ENCODE peak calls at places on chromosomes 7 and 10, in eight cellular contexts. X is stimulated activated CD4-positive, alpha-beta T cell treated with anti-CD3 and anti-CD28 coated beads, Interleukin-2, amount 100 ng/mL, for 48 hours; T is left colon; D is endothelial cell; R is activated CD4-positive, alpha-beta T cell treated with anti-CD3 and anti-CD28 coated beads for 24 hours; E is stimulated activated CD8-positive, alpha-beta memory T cell treated with anti-CD3 and anti-CD28 coated beads, Interleukin-4, amount 100 ng/mL, for 1 hour; O is spleen; Q is NCI-H1092 treated with DMSO at 0.1 percent for 48 hours. C is an unnamed sample.

GRCh38 chr10:128056303-128057050 is 69.7 kb downstream of the MKI67 start:
- DNase-seq in X (no peak), T (no peak), D (no peak), R (no peak), E (no peak), O (peak; percentile 72), Q (no peak), C (no peak)

GRCh38 chr10:32954080-32954479 is 4.0 kb downstream of the ITGB1 start:
- DNase-seq in X (no peak), T (no peak), D (no peak), R (no peak), E (no peak), O (no peak), Q (no peak), C (no peak)

GRCh38 chr10:129960493-129961273 is 3.4 kb downstream of the EBF3 start:
- DNase-seq in X (no peak), T (no peak), D (no peak), R (no peak), E (no peak), O (no peak), Q (no peak), C (no peak)

GRCh38 chr7:26153823-26154783 is 2.1 kb downstream of the NFE2L3 start:
- DNase-seq in X (no peak), T (peak; percentile 76), D (no peak), R (no peak), E (no peak), O (no peak), Q (no peak), C (no peak)

GRCh38 chr10:70348228-70348850 is 34.1 kb downstream of the LRRC20 start:
- DNase-seq in X (peak; percentile 29), T (peak; percentile 34), D (peak; percentile 58), R (no peak), E (no peak), O (peak; percentile 38), Q (peak; percentile 8), C (no peak)

GRCh38 chr10:14403359-14403758 is 72.6 kb upstream of the FRMD4A start:
- DNase-seq in X (no peak), T (no peak), D (no peak), R (no peak), E (no peak), O (no peak), Q (no peak), C (no peak)

GRCh38 chr7:106793015-106793651 is 71.9 kb upstream of the PIK3CG start:
- DNase-seq in X (peak; percentile 54), T (no peak), D (peak; percentile 16), R (no peak), E (no peak), O (no peak), Q (peak; percentile 42), C (no peak)

GRCh38 chr7:19317461-19317860 is 172.2 kb upstream of the FERD3L start:
- DNase-seq in X (no peak), T (no peak), D (no peak), R (no peak), E (no peak), O (no peak), Q (no peak), C (no peak)

GRCh38 chr7:1694981-1695511 is 25.0 kb downstream of the ELFN1 start:
- DNase-seq in X (no peak), T (no peak), D (no peak), R (no peak), E (no peak), O (peak; percentile 62), Q (no peak), C (no peak)

GRCh38 chr10:78576276-78576675 is 492.5 kb upstream of the ZMIZ1 start:
- DNase-seq in X (no peak), T (no peak), D (no peak), R (no peak), E (no peak), O (no peak), Q (no peak), C (no peak)

GRCh38 chr10:14014423-14014822 is 316.3 kb downstream of the FRMD4A start:
- DNase-seq in X (no peak), T (no peak), D (no peak), R (no peak), E (no peak), O (no peak), Q (no peak), C (no peak)

GRCh38 chr10:112801004-112801403 is 149.0 kb upstream of the TCF7L2 start:
- DNase-seq in X (no peak), T (no peak), D (no peak), R (no peak), E (no peak), O (no peak), Q (no peak), C (no peak)

GRCh38 chr10:7872041-7872442 is 53.7 kb downstream of the TAF3 start:
- DNase-seq in X (no peak), T (no peak), D (no peak), R (no peak), E (no peak), O (no peak), Q (peak; percentile 64), C (no peak)

GRCh38 chr7:116736927-116737715 is 65.1 kb downstream of the MET start:
- DNase-seq in X (no peak), T (no peak), D (no peak), R (no peak), E (no peak), O (no peak), Q (peak; percentile 17), C (no peak)

GRCh38 chr10:99233000-99233679 is 2.5 kb downstream of the HPSE2 start:
- DNase-seq in X (no peak), T (no peak), D (no peak), R (no peak), E (no peak), O (no peak), Q (no peak), C (no peak)

GRCh38 chr7:2710256-2710655 is 22.3 kb downstream of the AMZ1 start:
- DNase-seq in X (no peak), T (no peak), D (no peak), R (peak; percentile 29), E (no peak), O (peak; percentile 88), Q (no peak), C (peak; percentile 74)

GRCh38 chr7:30164567-30164966 is 29.8 kb downstream of the MTURN start:
- DNase-seq in X (no peak), T (no peak), D (no peak), R (no peak), E (no peak), O (no peak), Q (peak; percentile 84), C (no peak)

GRCh38 chr7:42139751-42140150 is 97.3 kb downstream of the GLI3 start:
- DNase-seq in X (no peak), T (no peak), D (no peak), R (no peak), E (no peak), O (no peak), Q (no peak), C (no peak)

GRCh38 chr7:115491744-115492380 is 538.7 kb downstream of the TFEC start:
- DNase-seq in X (no peak), T (no peak), D (no peak), R (no peak), E (no peak), O (no peak), Q (peak; percentile 21), C (no peak)

GRCh38 chr10:35579726-35580420 is 25.3 kb upstream of the GJD4 start:
- DNase-seq in X (no peak), T (no peak), D (no peak), R (no peak), E (no peak), O (no peak), Q (no peak), C (no peak)

GRCh38 chr7:91554893-91555292 is 290.7 kb downstream of the FZD1 start:
- DNase-seq in X (no peak), T (no peak), D (no peak), R (no peak), E (no peak), O (no peak), Q (no peak), C (no peak)

GRCh38 chr10:11270135-11270857 is 252.6 kb downstream of the CELF2 start:
- DNase-seq in X (peak; percentile 73), T (peak; percentile 86), D (peak; percentile 92), R (peak; percentile 74), E (peak; percentile 57), O (peak; percentile 90), Q (peak; percentile 5), C (peak; percentile 60)

C was measured in GM12878.